ENCODE peak calls at places on chromosomes 3 and 15, in eight cellular contexts. Q is heart left ventricle, V is RWPE2, M is adrenal gland, J is tibial artery, G is kidney, K is A549, I is transverse colon. P is an unnamed sample. For H3K4me1, the result is how much of the 10 kb centered on the place peaks cover.

GRCh38 chr3:124051636-124052035 is 59.7 kb upstream of the ROPN1 start:
- DNase-seq in K (no peak), V (no peak), Q (no peak), M (no peak), G (no peak), J (no peak), I (no peak), P (no peak)

GRCh38 chr15:60392601-60392985 is 5.2 kb downstream of the ANXA2 start:
- DNase-seq in G (no peak), Q (no peak), J (no peak), K (peak), M (no peak), I (peak), V (no peak), P (no peak)

GRCh38 chr3:62164746-62165145 is 208.6 kb downstream of the FEZF2 start:
- DNase-seq in J (no peak), V (no peak), Q (no peak), I (no peak), M (no peak), K (no peak), G (no peak), P (no peak)

GRCh38 chr15:70252936-70253280 is 155.2 kb upstream of the TLE3 start:
- DNase-seq in I (no peak), M (no peak), V (no peak), G (no peak), Q (no peak), K (no peak), J (no peak), P (no peak)

GRCh38 chr15:46808834-46809233 is 908.5 kb upstream of the SEMA6D start:
- DNase-seq in G (no peak), I (no peak), J (no peak), Q (no peak), K (no peak), M (no peak), V (no peak), P (no peak)

GRCh38 chr3:129461461-129462146 is 21.6 kb downstream of the IFT122 start:
- DNase-seq in V (no peak), G (no peak), Q (peak), I (no peak), K (no peak), M (no peak), J (no peak), P (no peak)

GRCh38 chr3:124700880-124701684 is 29.2 kb upstream of the UMPS start:
- DNase-seq in K (no peak), I (no peak), M (peak), J (no peak), G (no peak), V (no peak), Q (no peak), P (no peak)

GRCh38 chr15:49855917-49856637 is 235.2 kb downstream of the DTWD1 start:
- DNase-seq in Q (no peak), M (no peak), G (no peak), I (no peak), J (peak), V (no peak), K (peak), P (no peak)

GRCh38 chr3:111070772-111071256 is 802 bp upstream of the NECTIN3 start:
- DNase-seq in Q (peak), V (peak), I (no peak), M (no peak), K (no peak), J (peak), G (no peak), P (no peak)

GRCh38 chr3:56758539-56758981 is 43.2 kb downstream of the ARHGEF3 start:
- DNase-seq in G (no peak), J (peak), I (no peak), M (peak), K (peak), Q (no peak), V (no peak), P (peak)

GRCh38 chr15:94493176-94493575 is 261.8 kb downstream of the MCTP2 start:
- DNase-seq in J (no peak), M (no peak), I (no peak), K (no peak), V (no peak), G (no peak), Q (no peak), P (no peak)

GRCh38 chr15:61655881-61656280 is 404.4 kb downstream of the VPS13C start:
- DNase-seq in K (no peak), J (peak), I (no peak), G (no peak), V (no peak), M (no peak), Q (no peak), P (no peak)

GRCh38 chr15:61752001-61752400 is 308.2 kb downstream of the VPS13C start:
- DNase-seq in Q (no peak), I (no peak), K (no peak), V (no peak), G (no peak), M (no peak), J (no peak), P (no peak)

GRCh38 chr3:71537211-71537611 is 46.3 kb downstream of the FOXP1 start:
- DNase-seq in Q (no peak), G (no peak), M (peak), K (peak), I (no peak), V (peak), J (peak), P (peak)

GRCh38 chr15:44034933-44035624 is 160.0 kb downstream of the FRMD5 start:
- DNase-seq in Q (no peak), M (peak), K (no peak), I (no peak), J (peak), V (no peak), G (no peak), P (no peak)

GRCh38 chr3:52174896-52175295 is 20.7 kb upstream of the POC1A start:
- DNase-seq in V (no peak), J (no peak), G (no peak), K (no peak), M (peak), Q (no peak), I (no peak), P (no peak)

GRCh38 chr3:100096866-100097265 is 17.4 kb downstream of the FILIP1L start:
- DNase-seq in V (no peak), M (no peak), Q (no peak), I (no peak), G (no peak), K (no peak), J (no peak), P (no peak)

GRCh38 chr3:100097919-100098896 is 16.1 kb downstream of the FILIP1L start:
- DNase-seq in V (no peak), Q (peak), G (no peak), K (no peak), M (peak), I (no peak), J (no peak), P (no peak)

GRCh38 chr3:100100454-100100853 is 13.8 kb downstream of the FILIP1L start:
- DNase-seq in Q (no peak), K (no peak), G (no peak), V (no peak), M (no peak), J (no peak), I (no peak), P (no peak)

GRCh38 chr3:100102757-100103156 is 11.5 kb downstream of the FILIP1L start:
- DNase-seq in J (no peak), I (no peak), V (no peak), K (no peak), M (no peak), Q (no peak), G (no peak), P (no peak)

GRCh38 chr3:100099621-100100020 is 14.7 kb downstream of the FILIP1L start:
- DNase-seq in I (no peak), Q (no peak), V (no peak), G (no peak), J (no peak), M (no peak), K (no peak), P (no peak)
- H3K4me1 ChIP-seq in I (under half), Q (half or more), V (under half), G (under half), J (under half), M (under half), K (under half), P (under half)

GRCh38 chr3:55481067-55481917 is 5.8 kb downstream of the WNT5A start:
- DNase-seq in J (no peak), M (no peak), K (no peak), I (no peak), Q (peak), V (no peak), G (peak), P (no peak)

GRCh38 chr3:55483196-55484095 is 3.7 kb downstream of the WNT5A start:
- DNase-seq in I (no peak), M (no peak), Q (no peak), K (no peak), V (no peak), J (no peak), G (peak), P (no peak)

GRCh38 chr3:55482496-55483195 is 4.5 kb downstream of the WNT5A start:
- DNase-seq in V (peak), I (no peak), Q (peak), J (no peak), K (no peak), G (peak), M (no peak), P (no peak)

GRCh38 chr3:55484191-55484644 is 2.9 kb downstream of the WNT5A start:
- DNase-seq in I (no peak), K (no peak), G (peak), V (no peak), M (no peak), J (no peak), Q (no peak), P (no peak)

DNA sequence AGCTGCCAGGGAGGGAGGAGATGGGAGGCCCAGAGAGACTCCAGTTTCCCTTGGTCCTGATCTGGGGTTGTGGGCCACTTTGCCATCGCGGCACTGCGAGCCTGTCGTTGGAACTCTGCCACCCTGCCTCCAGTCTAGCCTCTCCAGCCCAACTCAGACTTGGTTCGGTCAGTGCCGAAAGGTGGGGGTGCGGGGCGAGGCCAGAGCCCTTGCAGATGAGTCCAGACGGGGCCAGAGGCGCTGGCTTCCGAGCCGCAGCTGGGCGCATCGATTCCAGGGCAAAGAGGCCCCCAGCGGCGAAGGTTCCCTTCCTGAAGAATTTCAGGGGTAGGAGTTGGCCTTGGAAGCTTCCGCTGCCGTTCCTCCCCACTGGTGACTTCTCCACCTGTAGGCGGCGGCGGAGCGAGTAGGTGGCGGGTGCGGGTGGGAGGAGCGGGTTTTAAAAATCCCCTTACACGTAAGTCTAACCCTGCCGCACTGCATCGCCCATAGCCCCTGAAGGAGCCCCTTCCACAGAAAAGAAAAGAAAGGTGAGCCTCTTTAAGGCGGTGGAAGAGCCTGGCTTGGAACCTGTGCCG is 5.1 kb downstream of the WNT5A start:
- DNase-seq in V (no peak), J (no peak), G (peak), M (no peak), I (no peak), Q (peak), K (no peak), P (no peak)
- TF ChIP-seq CTCF in V (no peak), J (no peak), G (no peak), M (no peak), I (no peak), Q (no peak), K (no peak), P (no peak)

GRCh38 chr3:49122886-49123545 is 2.4 kb upstream of the USP19 start:
- DNase-seq in I (no peak), G (no peak), M (no peak), K (no peak), Q (no peak), V (no peak), J (no peak), P (no peak)

GRCh38 chr3:49120096-49120437 is 556 bp downstream of the USP19 start:
- DNase-seq in V (no peak), J (no peak), K (no peak), I (no peak), G (no peak), Q (no peak), M (no peak), P (no peak)

GRCh38 chr3:49122022-49122421 is 1.4 kb upstream of the USP19 start:
- DNase-seq in K (no peak), Q (no peak), G (no peak), V (no peak), I (no peak), J (no peak), M (no peak), P (no peak)

GRCh38 chr3:49120438-49121135 is at the start of gene USP19:
- DNase-seq in Q (peak), J (peak), V (peak), M (peak), I (peak), K (peak), G (peak), P (peak)

GRCh38 chr3:49121244-49121671 is 635 bp upstream of the USP19 start:
- DNase-seq in M (no peak), Q (no peak), G (no peak), J (no peak), K (no peak), V (no peak), I (no peak), P (no peak)
- H3K4me3 ChIP-seq in M (no peak), Q (no peak), G (peak), J (peak), K (peak), V (peak), I (peak), P (no peak)

DNA sequence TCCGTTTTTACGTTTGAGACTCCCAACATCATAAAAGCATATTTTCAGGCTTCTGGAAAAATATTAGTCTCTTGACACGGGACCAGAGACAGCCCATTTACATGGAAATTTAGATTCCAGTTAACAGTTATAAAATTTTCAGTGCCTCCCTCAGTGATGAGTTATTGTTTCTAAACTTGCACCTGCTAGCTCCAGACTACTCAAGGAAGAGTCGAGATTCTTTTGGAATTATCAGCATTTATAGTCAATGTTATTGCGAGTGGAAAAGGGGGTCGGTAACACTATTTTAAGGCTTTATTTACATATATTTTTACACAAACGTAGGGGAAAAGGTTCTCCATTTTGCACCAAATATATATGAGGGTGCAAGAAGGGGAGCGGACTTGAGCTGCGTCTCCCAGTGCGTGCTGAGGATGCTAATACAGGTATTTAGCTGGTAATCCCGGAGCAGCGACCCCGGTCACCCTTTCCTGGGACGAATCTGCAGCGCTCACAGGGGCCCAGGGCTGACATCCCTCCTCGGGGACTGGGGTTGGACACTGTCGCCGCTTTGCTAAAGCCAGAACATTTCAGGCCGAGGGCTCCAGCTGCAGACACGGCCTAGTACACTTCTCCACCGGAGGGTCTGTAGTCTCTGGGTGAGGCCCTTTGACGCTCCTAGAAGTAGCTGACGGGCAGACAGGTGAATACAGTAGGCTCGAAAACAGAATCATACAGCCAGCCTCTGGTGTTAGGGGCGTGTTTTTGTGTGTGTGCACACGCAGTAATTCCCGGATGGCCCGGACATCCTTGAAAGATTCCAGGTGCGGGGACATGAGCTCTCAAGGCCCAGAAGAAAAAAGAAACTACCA is 729 bp upstream of the ZBTB11 start:
- DNase-seq in I (no peak), Q (peak), J (no peak), G (peak), M (no peak), K (no peak), V (peak), P (no peak)
- H3K4me1 ChIP-seq in I (under half), Q (under half), J (under half), G (under half), M (under half), K (under half), V (under half), P (under half)

DNA sequence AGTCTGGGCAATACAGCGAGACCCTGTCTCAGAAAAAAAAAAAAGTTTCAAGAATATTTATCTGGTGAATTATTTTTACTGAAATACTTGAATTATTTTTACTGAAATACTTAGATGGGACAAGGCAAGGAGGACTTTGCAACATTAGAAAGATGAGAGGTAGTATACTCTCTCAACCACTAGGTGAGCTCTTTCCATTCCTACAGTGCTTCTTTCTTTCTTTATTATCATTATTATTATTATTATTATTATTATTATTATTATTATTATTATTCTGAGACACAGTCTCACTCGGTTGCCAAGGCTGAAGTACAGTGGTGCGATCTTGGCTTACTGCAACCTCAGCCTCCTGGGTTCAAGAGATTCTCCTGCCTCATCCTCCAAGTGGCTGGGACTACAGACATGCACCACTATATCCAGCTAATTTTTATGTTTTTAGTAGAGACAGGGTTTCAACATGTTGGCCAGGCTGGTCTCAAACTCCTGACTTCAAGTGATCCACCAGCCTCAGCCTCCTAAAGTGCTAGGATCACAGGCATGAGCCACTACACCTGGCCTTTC is 468.8 kb downstream of the MAGI1 start:
- DNase-seq in M (no peak), K (no peak), J (no peak), Q (no peak), V (no peak), G (no peak), I (no peak), P (no peak)
- TF ChIP-seq CTCF in M (no peak), K (no peak), J (no peak), Q (peak), V (peak), G (no peak), I (no peak), P (no peak)

GRCh38 chr3:23861689-23862088 is 55.1 kb downstream of the NKIRAS1 start:
- DNase-seq in G (no peak), V (no peak), Q (no peak), I (no peak), K (no peak), M (no peak), J (no peak), P (no peak)
- H3K4me3 ChIP-seq in G (no peak), V (no peak), Q (no peak), I (no peak), K (no peak), M (no peak), J (no peak), P (no peak)

GRCh38 chr15:41940441-41940857 is 31.9 kb downstream of the EHD4 start:
- DNase-seq in J (no peak), G (no peak), M (no peak), I (no peak), Q (no peak), V (no peak), K (peak), P (no peak)
- H3K4me1 ChIP-seq in J (under half), G (under half), M (under half), I (under half), Q (half or more), V (under half), K (under half), P (under half)

GRCh38 chr15:77654975-77655374 is 22.3 kb upstream of the LINGO1 start:
- DNase-seq in J (no peak), M (no peak), G (no peak), Q (no peak), V (no peak), K (peak), I (peak), P (no peak)
- TF ChIP-seq CTCF in J (no peak), M (peak), G (no peak), Q (no peak), V (no peak), K (no peak), I (peak), P (no peak)

GRCh38 chr3:105315827-105316226 is 50.9 kb upstream of the ALCAM start:
- DNase-seq in K (no peak), G (no peak), V (no peak), M (no peak), I (no peak), Q (no peak), J (no peak), P (no peak)

GRCh38 chr3:105315157-105315556 is 51.6 kb upstream of the ALCAM start:
- DNase-seq in V (no peak), K (no peak), J (no peak), M (no peak), G (no peak), I (no peak), Q (no peak), P (no peak)

GRCh38 chr3:105316307-105316706 is 50.4 kb upstream of the ALCAM start:
- DNase-seq in V (no peak), G (no peak), I (no peak), Q (no peak), M (no peak), J (no peak), K (no peak), P (no peak)
- H3K4me3 ChIP-seq in V (no peak), G (no peak), I (no peak), Q (no peak), M (no peak), J (no peak), K (no peak), P (no peak)

P was measured in lung.